ENCODE peak calls at places on chromosomes 16 and 17, in eight cellular contexts. One of them, this sample, is unnamed.

GRCh38 chr17:27529230-27529796 is 73.1 kb downstream of the KSR1 start:
- DNase-seq in dermis blood vessel endothelial cell: peak; percentile 69
- DNase-seq in mesendoderm: no peak
- DNase-seq in RPMI8226: no peak
- DNase-seq in nephron progenitor cell: no peak
- DNase-seq in fibroblast of the aortic adventitia: peak; percentile 63
- DNase-seq in aorta: no peak
- DNase-seq in NCI-H2171: peak; percentile 65
- DNase-seq in this sample: no peak

GRCh38 chr17:63431618-63431938 is 14.5 kb downstream of the CYB561 start:
- DNase-seq in aorta: peak; percentile 30
- DNase-seq in fibroblast of the aortic adventitia: no peak
- DNase-seq in RPMI8226: no peak
- DNase-seq in NCI-H2171: no peak
- DNase-seq in mesendoderm: no peak
- DNase-seq in dermis blood vessel endothelial cell: no peak
- DNase-seq in nephron progenitor cell: no peak
- DNase-seq in this sample: no peak

GRCh38 chr16:57308041-57308440 is 23.6 kb upstream of the PLLP start:
- DNase-seq in aorta: no peak
- DNase-seq in NCI-H2171: no peak
- DNase-seq in RPMI8226: no peak
- DNase-seq in fibroblast of the aortic adventitia: no peak
- DNase-seq in mesendoderm: no peak
- DNase-seq in nephron progenitor cell: no peak
- DNase-seq in dermis blood vessel endothelial cell: no peak
- DNase-seq in this sample: no peak

GRCh38 chr16:64866026-64866425 is 255.8 kb downstream of the CDH11 start:
- DNase-seq in fibroblast of the aortic adventitia: no peak
- DNase-seq in NCI-H2171: no peak
- DNase-seq in dermis blood vessel endothelial cell: no peak
- DNase-seq in RPMI8226: no peak
- DNase-seq in nephron progenitor cell: no peak
- DNase-seq in mesendoderm: no peak
- DNase-seq in aorta: no peak
- DNase-seq in this sample: no peak

GRCh38 chr17:1928976-1929375 is 96.2 kb downstream of the RTN4RL1 start:
- DNase-seq in fibroblast of the aortic adventitia: no peak
- DNase-seq in nephron progenitor cell: no peak
- DNase-seq in RPMI8226: peak; percentile 4
- DNase-seq in mesendoderm: no peak
- DNase-seq in dermis blood vessel endothelial cell: no peak
- DNase-seq in aorta: no peak
- DNase-seq in NCI-H2171: peak; percentile 68
- DNase-seq in this sample: no peak

GRCh38 chr16:11029948-11030347 is 85.6 kb downstream of the CLEC16A start:
- DNase-seq in RPMI8226: no peak
- DNase-seq in nephron progenitor cell: no peak
- DNase-seq in dermis blood vessel endothelial cell: no peak
- DNase-seq in NCI-H2171: no peak
- DNase-seq in fibroblast of the aortic adventitia: peak; percentile 27
- DNase-seq in aorta: no peak
- DNase-seq in mesendoderm: no peak
- DNase-seq in this sample: no peak

GRCh38 chr16:14071576-14072271 is 605 bp downstream of the MRTFB start:
- DNase-seq in nephron progenitor cell: no peak
- DNase-seq in NCI-H2171: peak; percentile 5
- DNase-seq in RPMI8226: peak; percentile 5
- DNase-seq in dermis blood vessel endothelial cell: peak; percentile 43
- DNase-seq in aorta: peak; percentile 65
- DNase-seq in fibroblast of the aortic adventitia: no peak
- DNase-seq in mesendoderm: no peak
- DNase-seq in this sample: no peak

GRCh38 chr17:410674-411401 is 58.2 kb upstream of the RPH3AL start:
- DNase-seq in NCI-H2171: no peak
- DNase-seq in fibroblast of the aortic adventitia: peak; percentile 28
- DNase-seq in RPMI8226: peak; percentile 36
- DNase-seq in nephron progenitor cell: no peak
- DNase-seq in mesendoderm: peak; percentile 46
- DNase-seq in dermis blood vessel endothelial cell: peak; percentile 42
- DNase-seq in aorta: no peak
- DNase-seq in this sample: no peak

GRCh38 chr17:16881239-16881924 is 90.5 kb downstream of the TNFRSF13B start:
- DNase-seq in RPMI8226: no peak
- DNase-seq in aorta: no peak
- DNase-seq in mesendoderm: no peak
- DNase-seq in dermis blood vessel endothelial cell: no peak
- DNase-seq in fibroblast of the aortic adventitia: no peak
- DNase-seq in NCI-H2171: no peak
- DNase-seq in nephron progenitor cell: no peak
- DNase-seq in this sample: no peak

GRCh38 chr17:17269926-17270773 is 10.9 kb downstream of the COPS3 start:
- DNase-seq in nephron progenitor cell: peak; percentile 8
- DNase-seq in RPMI8226: no peak
- DNase-seq in aorta: no peak
- DNase-seq in NCI-H2171: no peak
- DNase-seq in fibroblast of the aortic adventitia: no peak
- DNase-seq in mesendoderm: peak; percentile 46
- DNase-seq in dermis blood vessel endothelial cell: peak; percentile 24
- DNase-seq in this sample: no peak

GRCh38 chr17:58533616-58534188 is 19.3 kb upstream of the MTMR4 start:
- DNase-seq in nephron progenitor cell: no peak
- DNase-seq in fibroblast of the aortic adventitia: no peak
- DNase-seq in aorta: no peak
- DNase-seq in RPMI8226: no peak
- DNase-seq in mesendoderm: no peak
- DNase-seq in dermis blood vessel endothelial cell: no peak
- DNase-seq in NCI-H2171: no peak
- DNase-seq in this sample: no peak

GRCh38 chr17:67993998-67994361 is 2.3 kb downstream of the C17orf58 start:
- DNase-seq in mesendoderm: peak; percentile 65
- DNase-seq in NCI-H2171: no peak
- DNase-seq in dermis blood vessel endothelial cell: peak; percentile 47
- DNase-seq in RPMI8226: no peak
- DNase-seq in fibroblast of the aortic adventitia: peak; percentile 18
- DNase-seq in nephron progenitor cell: no peak
- DNase-seq in aorta: no peak
- DNase-seq in this sample: no peak

GRCh38 chr17:76528156-76528527 is 9.4 kb downstream of the CYGB start:
- DNase-seq in NCI-H2171: no peak
- DNase-seq in nephron progenitor cell: no peak
- DNase-seq in fibroblast of the aortic adventitia: no peak
- DNase-seq in RPMI8226: no peak
- DNase-seq in aorta: no peak
- DNase-seq in mesendoderm: no peak
- DNase-seq in dermis blood vessel endothelial cell: no peak
- DNase-seq in this sample: no peak

GRCh38 chr16:84061236-84061830 is 18.7 kb upstream of the SLC38A8 start:
- DNase-seq in RPMI8226: no peak
- DNase-seq in aorta: no peak
- DNase-seq in fibroblast of the aortic adventitia: no peak
- DNase-seq in nephron progenitor cell: no peak
- DNase-seq in NCI-H2171: no peak
- DNase-seq in mesendoderm: no peak
- DNase-seq in dermis blood vessel endothelial cell: no peak
- DNase-seq in this sample: no peak

GRCh38 chr17:58338907-58339774 is 10.5 kb upstream of the TSPOAP1 start:
- DNase-seq in mesendoderm: peak; percentile 94
- DNase-seq in aorta: peak; percentile 79
- DNase-seq in fibroblast of the aortic adventitia: peak; percentile 40
- DNase-seq in nephron progenitor cell: peak; percentile 56
- DNase-seq in dermis blood vessel endothelial cell: peak; percentile 13
- DNase-seq in RPMI8226: peak; percentile 80
- DNase-seq in NCI-H2171: peak; percentile 5
- DNase-seq in this sample: no peak

GRCh38 chr17:4270746-4271145 is 7.0 kb upstream of the ANKFY1 start:
- DNase-seq in mesendoderm: no peak
- DNase-seq in aorta: no peak
- DNase-seq in fibroblast of the aortic adventitia: no peak
- DNase-seq in dermis blood vessel endothelial cell: no peak
- DNase-seq in RPMI8226: no peak
- DNase-seq in NCI-H2171: no peak
- DNase-seq in nephron progenitor cell: no peak
- DNase-seq in this sample: no peak

This sample was measured in omental fat pad.